ENCODE peak calls at places on chromosomes 4 and X, in six cellular contexts. One of them, this sample, is unnamed.

GRCh38 chr4:40976343-40976742 is 226.6 kb downstream of the NSUN7 start:
- DNase-seq in CD8-positive, alpha-beta T cell: no peak
- DNase-seq in psoas muscle: no peak
- DNase-seq in hepatocyte: peak
- DNase-seq in mucosa of descending colon: no peak
- DNase-seq in IMR-90: peak
- DNase-seq in this sample: no peak

GRCh38 chr4:116885579-116885978 is 199.8 kb downstream of the TRAM1L1 start:
- DNase-seq in CD8-positive, alpha-beta T cell: no peak
- DNase-seq in psoas muscle: no peak
- DNase-seq in hepatocyte: no peak
- DNase-seq in IMR-90: no peak
- DNase-seq in mucosa of descending colon: no peak
- DNase-seq in this sample: no peak

GRCh38 chrX:68685722-68686683 is 38.5 kb downstream of the STARD8 start:
- DNase-seq in CD8-positive, alpha-beta T cell: no peak
- DNase-seq in hepatocyte: peak
- DNase-seq in psoas muscle: peak
- DNase-seq in IMR-90: peak
- DNase-seq in mucosa of descending colon: no peak
- DNase-seq in this sample: peak

GRCh38 chr4:71944956-71945355 is 86.8 kb upstream of the NPFFR2 start:
- DNase-seq in hepatocyte: no peak
- DNase-seq in IMR-90: peak
- DNase-seq in CD8-positive, alpha-beta T cell: no peak
- DNase-seq in psoas muscle: no peak
- DNase-seq in mucosa of descending colon: no peak
- DNase-seq in this sample: no peak

GRCh38 chrX:30653415-30654131 is at the start of gene GK:
- DNase-seq in psoas muscle: peak
- DNase-seq in IMR-90: peak
- DNase-seq in CD8-positive, alpha-beta T cell: peak
- DNase-seq in mucosa of descending colon: no peak
- DNase-seq in hepatocyte: peak
- DNase-seq in this sample: peak

GRCh38 chr4:47195706-47196105 is 164.3 kb downstream of the GABRB1 start:
- DNase-seq in hepatocyte: no peak
- DNase-seq in psoas muscle: no peak
- DNase-seq in mucosa of descending colon: no peak
- DNase-seq in IMR-90: peak
- DNase-seq in CD8-positive, alpha-beta T cell: no peak
- DNase-seq in this sample: no peak

GRCh38 chr4:57148177-57148576 is 38.0 kb upstream of the IGFBP7 start:
- DNase-seq in mucosa of descending colon: no peak
- DNase-seq in psoas muscle: no peak
- DNase-seq in IMR-90: no peak
- DNase-seq in CD8-positive, alpha-beta T cell: no peak
- DNase-seq in hepatocyte: no peak
- DNase-seq in this sample: no peak

GRCh38 chrX:13077168-13077567 is 32.7 kb upstream of the FAM9C start:
- DNase-seq in IMR-90: peak
- DNase-seq in CD8-positive, alpha-beta T cell: no peak
- DNase-seq in hepatocyte: no peak
- DNase-seq in mucosa of descending colon: no peak
- DNase-seq in psoas muscle: no peak
- DNase-seq in this sample: no peak

GRCh38 chr4:168564024-168564423 is 67.2 kb downstream of the PALLD start:
- DNase-seq in psoas muscle: no peak
- DNase-seq in hepatocyte: no peak
- DNase-seq in CD8-positive, alpha-beta T cell: no peak
- DNase-seq in mucosa of descending colon: no peak
- DNase-seq in IMR-90: no peak
- DNase-seq in this sample: no peak

GRCh38 chrX:37834937-37835336 is 12.4 kb downstream of the DYNLT3 start:
- DNase-seq in IMR-90: no peak
- DNase-seq in hepatocyte: no peak
- DNase-seq in CD8-positive, alpha-beta T cell: no peak
- DNase-seq in psoas muscle: no peak
- DNase-seq in mucosa of descending colon: no peak
- DNase-seq in this sample: no peak

GRCh38 chr4:41878991-41879491 is 56.2 kb upstream of the TMEM33 start:
- DNase-seq in psoas muscle: peak
- DNase-seq in IMR-90: no peak
- DNase-seq in mucosa of descending colon: no peak
- DNase-seq in CD8-positive, alpha-beta T cell: no peak
- DNase-seq in hepatocyte: no peak
- DNase-seq in this sample: peak

GRCh38 chr4:33959519-33959918 is 2284.8 kb downstream of the ARAP2 start:
- DNase-seq in mucosa of descending colon: no peak
- DNase-seq in CD8-positive, alpha-beta T cell: no peak
- DNase-seq in psoas muscle: no peak
- DNase-seq in IMR-90: no peak
- DNase-seq in hepatocyte: no peak
- DNase-seq in this sample: no peak

GRCh38 chrX:18354369-18355329 is at the start of gene SCML2:
- DNase-seq in hepatocyte: peak
- DNase-seq in mucosa of descending colon: peak
- DNase-seq in psoas muscle: peak
- DNase-seq in CD8-positive, alpha-beta T cell: peak
- DNase-seq in IMR-90: peak
- DNase-seq in this sample: peak
- TF ChIP-seq CTCF in hepatocyte: no peak
- TF ChIP-seq CTCF in mucosa of descending colon: no peak
- TF ChIP-seq CTCF in psoas muscle: no peak
- TF ChIP-seq CTCF in CD8-positive, alpha-beta T cell: no peak
- TF ChIP-seq CTCF in IMR-90: no peak
- TF ChIP-seq CTCF in this sample: no peak

GRCh38 chr4:163665521-163666334 is 171.2 kb downstream of the TMA16 start:
- DNase-seq in hepatocyte: no peak
- DNase-seq in mucosa of descending colon: no peak
- DNase-seq in IMR-90: no peak
- DNase-seq in psoas muscle: no peak
- DNase-seq in CD8-positive, alpha-beta T cell: no peak
- DNase-seq in this sample: no peak
- TF ChIP-seq CTCF in hepatocyte: no peak
- TF ChIP-seq CTCF in mucosa of descending colon: no peak
- TF ChIP-seq CTCF in IMR-90: no peak
- TF ChIP-seq CTCF in psoas muscle: no peak
- TF ChIP-seq CTCF in CD8-positive, alpha-beta T cell: no peak
- TF ChIP-seq CTCF in this sample: no peak

DNA sequence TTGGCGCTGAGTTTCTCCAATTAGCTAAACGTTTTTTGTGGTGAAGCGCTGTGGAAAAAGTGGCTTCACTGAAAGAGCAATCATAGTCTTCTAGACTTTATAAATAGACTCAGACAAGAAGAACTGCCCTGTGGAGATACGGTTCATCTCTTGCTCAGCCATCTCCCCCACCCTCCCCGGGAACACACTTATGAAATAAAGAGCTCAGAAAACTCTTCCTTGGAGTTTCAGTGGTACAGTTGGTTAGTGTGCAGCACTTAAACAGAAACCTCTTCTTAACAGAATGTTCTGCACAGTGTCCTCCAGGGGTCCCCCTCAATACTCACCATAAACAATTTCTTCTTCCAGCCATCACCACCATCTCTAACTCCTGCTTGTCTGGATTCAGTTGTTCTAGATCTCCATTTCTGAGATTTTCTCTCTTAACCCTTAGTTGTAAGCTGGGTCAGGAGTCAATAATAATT is 313.0 kb downstream of the ARHGAP10 start:
- DNase-seq in IMR-90: no peak
- DNase-seq in hepatocyte: no peak
- DNase-seq in mucosa of descending colon: no peak
- DNase-seq in CD8-positive, alpha-beta T cell: no peak
- DNase-seq in psoas muscle: no peak
- DNase-seq in this sample: no peak
- TF ChIP-seq CTCF in IMR-90: no peak
- TF ChIP-seq CTCF in hepatocyte: peak
- TF ChIP-seq CTCF in mucosa of descending colon: no peak
- TF ChIP-seq CTCF in CD8-positive, alpha-beta T cell: peak
- TF ChIP-seq CTCF in psoas muscle: no peak
- TF ChIP-seq CTCF in this sample: no peak

DNA sequence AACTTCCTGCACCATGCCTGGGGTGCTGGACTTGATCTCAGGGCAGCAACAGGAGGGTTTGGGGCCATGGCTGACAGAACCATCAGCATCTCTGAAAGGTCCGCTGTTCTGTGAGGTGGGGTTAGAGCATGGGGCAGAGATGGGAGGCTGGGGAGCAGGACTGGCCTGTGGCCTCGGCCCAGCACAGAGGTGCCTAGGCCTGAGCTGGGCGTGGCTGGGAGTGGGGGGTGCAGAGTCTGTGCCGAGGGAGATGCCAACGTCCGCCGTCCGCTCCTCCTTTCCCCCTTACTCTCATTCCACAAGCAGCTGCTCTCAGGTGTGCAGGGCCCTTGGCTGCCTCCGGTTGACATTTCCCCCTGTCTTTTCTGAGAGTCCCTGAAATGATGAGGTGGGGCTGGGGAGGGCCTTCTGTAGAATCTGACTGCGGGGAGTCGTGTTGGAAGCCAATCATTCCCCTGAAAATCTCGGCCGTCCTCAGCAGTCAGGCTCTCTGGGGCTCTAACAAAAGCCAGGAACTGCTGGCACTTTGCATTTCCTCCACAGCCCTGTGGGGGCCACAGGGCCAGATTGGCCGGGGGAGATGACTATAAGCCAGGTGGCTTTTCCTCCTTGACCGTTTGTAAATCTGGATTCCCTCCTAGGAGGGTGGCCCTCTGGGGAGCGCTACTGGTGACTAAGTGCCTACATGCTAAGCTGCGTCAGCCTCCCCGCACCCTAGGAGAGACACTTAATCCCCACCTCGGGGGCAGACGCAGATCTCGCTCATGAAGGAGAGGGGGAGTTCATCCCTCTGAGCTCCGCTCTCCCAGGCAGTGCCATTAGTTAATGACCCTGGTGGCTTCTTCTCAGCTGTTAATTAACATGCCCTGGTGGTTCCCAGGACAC is 41.2 kb downstream of the EVC start:
- DNase-seq in IMR-90: peak
- DNase-seq in mucosa of descending colon: no peak
- DNase-seq in CD8-positive, alpha-beta T cell: no peak
- DNase-seq in psoas muscle: no peak
- DNase-seq in hepatocyte: peak
- DNase-seq in this sample: peak
- TF ChIP-seq CTCF in IMR-90: no peak
- TF ChIP-seq CTCF in mucosa of descending colon: no peak
- TF ChIP-seq CTCF in CD8-positive, alpha-beta T cell: no peak
- TF ChIP-seq CTCF in psoas muscle: no peak
- TF ChIP-seq CTCF in hepatocyte: no peak
- TF ChIP-seq CTCF in this sample: no peak

GRCh38 chr4:94181815-94182214 is 25.9 kb upstream of the SMARCAD1 start:
- DNase-seq in psoas muscle: no peak
- DNase-seq in IMR-90: no peak
- DNase-seq in hepatocyte: no peak
- DNase-seq in CD8-positive, alpha-beta T cell: no peak
- DNase-seq in mucosa of descending colon: no peak
- DNase-seq in this sample: no peak
- TF ChIP-seq CTCF in psoas muscle: no peak
- TF ChIP-seq CTCF in IMR-90: no peak
- TF ChIP-seq CTCF in hepatocyte: no peak
- TF ChIP-seq CTCF in CD8-positive, alpha-beta T cell: no peak
- TF ChIP-seq CTCF in mucosa of descending colon: no peak
- TF ChIP-seq CTCF in this sample: no peak

DNA sequence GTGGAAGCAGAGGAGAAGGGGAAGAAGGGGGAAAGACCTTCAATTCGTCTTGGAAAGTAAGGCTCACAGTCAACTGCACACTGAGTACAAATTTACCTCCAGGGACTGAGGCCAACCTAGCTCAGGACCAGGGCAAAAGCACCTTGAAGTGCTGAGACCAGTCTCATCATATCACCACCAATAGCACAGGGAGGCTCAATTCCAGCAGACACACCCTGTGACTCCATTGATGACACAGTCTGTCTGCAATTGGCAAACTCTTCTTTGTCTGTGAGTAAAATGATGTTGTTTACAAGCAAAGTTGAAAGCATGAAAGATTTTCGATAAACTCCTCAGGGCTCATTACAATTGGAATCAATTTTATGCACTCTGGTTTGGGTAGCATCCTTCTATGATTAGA is 32.3 kb downstream of the TRIML1 start:
- DNase-seq in IMR-90: peak
- DNase-seq in hepatocyte: no peak
- DNase-seq in CD8-positive, alpha-beta T cell: no peak
- DNase-seq in psoas muscle: no peak
- DNase-seq in mucosa of descending colon: no peak
- DNase-seq in this sample: no peak
- TF ChIP-seq CTCF in IMR-90: no peak
- TF ChIP-seq CTCF in hepatocyte: no peak
- TF ChIP-seq CTCF in CD8-positive, alpha-beta T cell: no peak
- TF ChIP-seq CTCF in psoas muscle: no peak
- TF ChIP-seq CTCF in mucosa of descending colon: no peak
- TF ChIP-seq CTCF in this sample: no peak

DNA sequence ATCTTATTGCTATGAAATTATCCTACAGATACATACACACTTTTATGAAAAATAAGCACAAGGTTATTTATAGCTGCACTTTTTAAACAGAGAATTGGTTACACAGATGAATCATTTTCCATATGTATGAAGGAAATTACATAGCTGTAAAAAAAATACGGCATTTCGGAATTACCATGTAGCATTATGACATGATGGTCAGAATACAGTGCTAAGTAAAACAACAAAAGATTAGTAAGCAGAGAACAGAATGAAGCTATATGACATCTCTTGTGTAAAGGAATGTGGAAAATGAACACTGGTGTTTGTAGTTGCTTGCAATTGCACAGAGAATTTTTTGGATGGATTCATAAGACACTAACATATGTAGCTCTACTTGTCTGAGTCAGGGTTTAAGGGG is 1221.9 kb upstream of the PRKX start:
- DNase-seq in hepatocyte: no peak
- DNase-seq in IMR-90: no peak
- DNase-seq in mucosa of descending colon: no peak
- DNase-seq in psoas muscle: no peak
- DNase-seq in CD8-positive, alpha-beta T cell: no peak
- DNase-seq in this sample: no peak
- TF ChIP-seq CTCF in hepatocyte: no peak
- TF ChIP-seq CTCF in IMR-90: no peak
- TF ChIP-seq CTCF in mucosa of descending colon: no peak
- TF ChIP-seq CTCF in psoas muscle: no peak
- TF ChIP-seq CTCF in CD8-positive, alpha-beta T cell: no peak
- TF ChIP-seq CTCF in this sample: no peak

DNA sequence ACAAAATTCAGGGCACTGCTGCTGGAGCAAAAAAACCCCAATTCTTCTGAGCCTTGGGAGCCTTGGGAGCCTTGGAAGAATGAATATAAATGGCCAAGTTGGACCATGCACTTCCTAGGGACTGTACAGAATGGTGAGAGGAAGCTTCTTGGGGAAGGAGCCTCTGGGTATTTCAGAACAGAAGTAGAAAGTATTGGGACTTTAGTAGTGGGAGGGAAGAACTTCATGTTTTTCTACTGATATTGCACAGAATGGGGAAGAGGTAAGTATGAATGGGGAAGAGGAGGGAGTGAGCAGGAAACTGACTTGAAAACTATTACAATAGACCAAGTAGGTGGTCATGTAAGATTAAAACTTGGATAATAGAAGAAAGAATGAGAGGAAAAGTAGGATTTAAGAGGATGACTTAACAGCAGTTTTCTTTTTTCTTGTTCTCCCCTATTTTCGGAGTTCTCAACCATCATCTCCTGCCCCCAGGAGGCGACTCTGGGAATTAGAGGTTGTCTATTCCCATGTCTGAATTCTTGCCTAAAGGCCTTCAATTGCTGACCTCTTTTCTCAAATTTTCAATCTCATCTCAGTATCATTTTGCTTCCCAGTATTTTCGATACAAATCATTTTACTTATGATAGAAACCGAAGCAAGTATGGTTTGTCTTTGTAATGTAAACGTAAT is 44.5 kb upstream of the TAPT1 start:
- DNase-seq in hepatocyte: no peak
- DNase-seq in IMR-90: no peak
- DNase-seq in CD8-positive, alpha-beta T cell: no peak
- DNase-seq in psoas muscle: no peak
- DNase-seq in mucosa of descending colon: no peak
- DNase-seq in this sample: peak
- TF ChIP-seq CTCF in hepatocyte: no peak
- TF ChIP-seq CTCF in IMR-90: no peak
- TF ChIP-seq CTCF in CD8-positive, alpha-beta T cell: no peak
- TF ChIP-seq CTCF in psoas muscle: no peak
- TF ChIP-seq CTCF in mucosa of descending colon: no peak
- TF ChIP-seq CTCF in this sample: no peak